ENCODE peak calls at places on chromosomes 11 and 22, in ten cellular contexts. P is GM20000, U is fibroblast of mammary gland, K is AG04450, M is BE2C, O is dorsolateral prefrontal cortex, X is brain microvascular endothelial cell, F is cardiac muscle cell, T is cardiac fibroblast, I is lower leg skin. N is an unnamed sample.

GRCh38 chr11:134118016-134118415 is 49.1 kb downstream of the JAM3 start:
- DNase-seq in P (no peak), U (no peak), K (no peak), M (no peak), O (no peak), X (no peak), F (no peak), T (no peak), I (no peak), N (peak; percentile 25)

GRCh38 chr11:130609121-130610035 is 160.9 kb downstream of the ADAMTS15 start:
- DNase-seq in P (no peak), U (peak; percentile 97), K (no peak), M (no peak), O (no peak), X (peak; percentile 39), F (no peak), T (peak; percentile 93), I (peak; percentile 96), N (peak; percentile 38)

GRCh38 chr22:19902245-19902699 is 39.3 kb upstream of the COMT start:
- DNase-seq in P (no peak), U (no peak), K (no peak), M (no peak), O (no peak), X (no peak), F (no peak), T (no peak), I (no peak), N (no peak)

GRCh38 chr11:75602916-75603315 is 40.9 kb downstream of the SERPINH1 start:
- DNase-seq in P (no peak), U (no peak), K (no peak), M (no peak), O (no peak), X (peak; percentile 45), F (no peak), T (peak; percentile 42), I (no peak), N (no peak)

GRCh38 chr22:42553475-42554361 is at the start of gene SERHL2:
- DNase-seq in P (peak; percentile 94), U (peak; percentile 71), K (peak; percentile 33), M (peak; percentile 97), O (peak; percentile 69), X (peak; percentile 60), F (peak; percentile 89), T (peak; percentile 90), I (peak; percentile 98), N (peak; percentile 38)

GRCh38 chr22:49356428-49356827 is 471.2 kb downstream of the BRD1 start:
- DNase-seq in P (no peak), U (no peak), K (no peak), M (no peak), O (peak; percentile 2), X (no peak), F (no peak), T (no peak), I (peak; percentile 61), N (no peak)

GRCh38 chr22:27775698-27776409 is 25.7 kb downstream of the MN1 start:
- DNase-seq in P (no peak), U (no peak), K (no peak), M (no peak), O (no peak), X (no peak), F (peak; percentile 52), T (no peak), I (no peak), N (no peak)

GRCh38 chr11:65571940-65572339 is 398 bp upstream of the FAM89B start:
- DNase-seq in P (no peak), U (peak; percentile 58), K (no peak), M (peak; percentile 46), O (no peak), X (no peak), F (no peak), T (peak; percentile 56), I (no peak), N (peak; percentile 65)

GRCh38 chr11:19018901-19019300 is 41.6 kb downstream of the MRGPRX2 start:
- DNase-seq in P (no peak), U (no peak), K (no peak), M (no peak), O (no peak), X (no peak), F (peak; percentile 80), T (no peak), I (no peak), N (peak; percentile 33)

GRCh38 chr11:34501500-34501899 is 12.1 kb downstream of the ELF5 start:
- DNase-seq in P (no peak), U (peak; percentile 84), K (peak; percentile 73), M (no peak), O (no peak), X (peak; percentile 64), F (no peak), T (peak; percentile 84), I (peak; percentile 74), N (peak; percentile 55)

GRCh38 chr11:95241673-95242072 is 10.7 kb upstream of the SESN3 start:
- DNase-seq in P (no peak), U (peak; percentile 90), K (no peak), M (no peak), O (no peak), X (no peak), F (no peak), T (peak; percentile 36), I (no peak), N (peak; percentile 29)

GRCh38 chr11:225734-226453 is 10.2 kb downstream of the SIRT3 start:
- DNase-seq in P (no peak), U (peak; percentile 73), K (no peak), M (no peak), O (no peak), X (no peak), F (no peak), T (no peak), I (peak; percentile 15), N (peak; percentile 71)

GRCh38 chr11:46120361-46120710 is 918 bp downstream of the PHF21A start:
- DNase-seq in P (peak; percentile 25), U (no peak), K (no peak), M (peak; percentile 16), O (no peak), X (no peak), F (peak; percentile 49), T (no peak), I (no peak), N (no peak)

GRCh38 chr11:125372911-125373310 is 123.2 kb downstream of the FEZ1 start:
- DNase-seq in P (no peak), U (no peak), K (no peak), M (no peak), O (no peak), X (no peak), F (no peak), T (no peak), I (no peak), N (no peak)

DNA sequence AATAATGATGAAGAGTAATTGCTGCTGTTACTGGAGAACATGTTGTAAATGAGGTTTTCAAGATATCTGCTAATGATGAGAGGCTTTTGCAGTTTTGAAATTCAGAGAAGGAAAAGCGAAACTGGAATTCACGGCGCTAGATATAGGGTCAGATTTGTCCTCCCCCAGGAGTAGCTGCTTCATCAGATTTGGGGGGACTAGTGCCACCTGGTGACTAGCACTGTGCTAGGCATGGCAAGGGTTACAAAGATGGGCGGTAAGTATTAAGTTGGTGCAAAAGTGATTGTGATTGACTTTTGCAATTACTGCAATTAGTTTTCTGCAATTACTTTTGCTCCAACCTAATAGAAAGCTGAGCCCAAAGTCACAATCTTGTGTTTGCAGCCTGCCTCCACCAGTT is 879.9 kb upstream of the TENM4 start:
- DNase-seq in P (no peak), U (no peak), K (no peak), M (no peak), O (no peak), X (no peak), F (no peak), T (no peak), I (no peak), N (no peak)
- TF ChIP-seq CTCF in P (peak; percentile 16), U (peak; percentile 24), K (peak; percentile 33), M (peak; percentile 12), O (no peak), X (peak; percentile 60), F (no peak), T (no peak), I (no peak), N (peak; percentile 44)

DNA sequence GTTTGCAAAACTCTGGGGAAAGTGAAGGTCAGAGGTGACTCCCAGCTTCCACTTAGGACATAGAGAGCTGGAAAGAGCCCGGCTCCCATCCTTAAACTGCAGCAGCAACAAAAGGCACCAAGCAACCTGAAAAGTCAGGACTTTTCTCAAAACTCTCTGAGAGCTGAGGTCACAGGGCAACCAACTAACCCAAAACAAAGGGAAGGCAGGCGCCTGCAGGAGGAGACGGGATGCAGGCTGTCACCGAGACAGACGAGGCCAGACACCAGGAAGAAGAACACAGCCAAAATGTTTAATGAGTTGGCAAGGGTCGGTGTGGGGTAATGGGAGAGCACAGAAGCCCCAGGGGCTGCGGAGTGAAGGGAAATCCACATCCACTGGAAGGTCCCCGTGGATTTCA is 19.9 kb downstream of the ASCL2 start:
- DNase-seq in P (no peak), U (no peak), K (no peak), M (no peak), O (no peak), X (no peak), F (no peak), T (no peak), I (no peak), N (no peak)
- TF ChIP-seq CTCF in P (no peak), U (no peak), K (no peak), M (no peak), O (no peak), X (no peak), F (no peak), T (no peak), I (no peak), N (no peak)

GRCh38 chr11:26522912-26523610 is 49.0 kb downstream of the MUC15 start:
- DNase-seq in P (no peak), U (peak; percentile 68), K (no peak), M (no peak), O (no peak), X (peak; percentile 7), F (no peak), T (peak; percentile 32), I (no peak), N (peak; percentile 63)
- TF ChIP-seq CTCF in P (no peak), U (peak; percentile 55), K (peak; percentile 29), M (peak; percentile 50), O (no peak), X (peak; percentile 62), F (peak; percentile 32), T (peak; percentile 41), I (no peak), N (peak; percentile 59)

DNA sequence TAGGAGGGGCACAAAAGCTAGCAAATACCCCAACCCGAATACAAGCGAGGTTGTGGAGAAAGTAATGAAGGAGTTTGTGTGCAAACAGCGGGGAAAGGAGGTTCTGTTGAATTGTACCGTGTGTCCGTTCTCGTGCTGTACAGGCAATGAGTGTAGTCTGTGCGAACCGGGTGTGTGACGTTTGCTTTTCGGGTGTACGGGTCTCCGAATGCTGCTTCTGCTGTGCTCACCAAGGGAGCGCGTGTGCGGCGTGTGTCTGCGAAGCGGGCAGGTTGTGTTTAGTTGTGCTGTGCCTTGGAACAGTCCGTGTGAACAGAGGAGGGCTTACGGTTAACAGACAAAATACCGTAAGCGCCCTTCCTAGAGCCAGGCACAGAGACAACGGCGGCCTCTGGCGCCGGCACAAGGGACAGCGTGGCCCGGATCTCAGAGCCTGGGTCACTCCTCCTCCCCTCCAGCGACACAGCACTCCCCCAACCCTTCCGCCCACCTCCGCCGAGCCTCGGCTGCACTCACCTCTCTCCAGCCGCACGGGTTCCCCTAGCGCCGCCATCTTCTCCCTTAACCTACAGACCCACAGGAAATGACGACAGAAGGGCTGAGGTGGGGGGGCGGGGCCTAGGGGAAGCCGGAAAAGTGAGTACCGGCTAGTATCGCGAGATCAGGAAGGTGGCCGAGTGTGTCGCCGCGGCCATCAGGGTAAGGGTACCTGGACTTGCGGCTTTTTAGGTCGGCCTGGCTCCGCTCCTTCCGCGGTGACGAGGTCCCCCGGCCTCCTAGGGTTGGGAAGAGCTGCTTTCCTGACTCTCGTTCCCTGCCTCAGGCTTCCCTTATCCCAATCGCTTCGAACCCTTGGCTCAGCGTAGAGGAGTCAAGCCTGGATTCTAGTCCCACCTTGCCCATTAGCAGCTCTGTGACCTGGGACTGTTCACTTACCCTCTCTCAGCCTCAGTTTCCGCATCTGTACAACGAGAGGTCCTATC is at the start of gene LIN7C:
- DNase-seq in P (peak; percentile 89), U (peak; percentile 92), K (peak; percentile 84), M (peak; percentile 90), O (peak; percentile 96), X (peak; percentile 97), F (peak; percentile 97), T (peak; percentile 96), I (peak; percentile 99), N (peak; percentile 86)
- TF ChIP-seq CTCF in P (no peak), U (no peak), K (no peak), M (no peak), O (no peak), X (peak; percentile 8), F (no peak), T (no peak), I (no peak), N (no peak)

N was measured in bronchial epithelial cell.